ENCODE peak calls at places on chromosomes 2 and 18, in seven cellular contexts. Z is HT1080; C is cardiac fibroblast; J is NCI-H1092 treated with DMSO at 0.1 percent for 48 hours; E is naive thymus-derived CD4-positive, alpha-beta T cell; L is non-pigmented ciliary epithelial cell; Q is WERI-Rb-1. P is an unnamed sample.
A peak's percentile ranks its signal among the peaks of the same experiment; 100 is the strongest.

GRCh38 chr2:175017618-175018414 is 12.6 kb upstream of the CHN1 start:
- DNase-seq in J (no peak), Z (no peak), Q (no peak), E (no peak), L (no peak), C (no peak), P (no peak)

GRCh38 chr2:24855703-24856102 is 62.5 kb downstream of the CENPO start:
- DNase-seq in J (no peak), C (peak; percentile 75), Z (peak; percentile 26), L (peak; percentile 13), E (no peak), Q (no peak), P (peak; percentile 48)

GRCh38 chr2:212580117-212580516 is 41.5 kb upstream of the ERBB4 start:
- DNase-seq in C (no peak), E (no peak), Q (no peak), L (no peak), Z (no peak), J (no peak), P (no peak)

GRCh38 chr18:36247036-36247435 is 50.5 kb upstream of the FHOD3 start:
- DNase-seq in L (no peak), C (no peak), J (no peak), Z (no peak), Q (no peak), E (no peak), P (no peak)

GRCh38 chr2:112626604-112627059 is 19.1 kb upstream of the SLC20A1 start:
- DNase-seq in Q (peak; percentile 57), L (no peak), Z (peak; percentile 88), C (peak; percentile 77), J (peak; percentile 70), E (peak; percentile 66), P (peak; percentile 68)

GRCh38 chr2:14557921-14558320 is 74.6 kb upstream of the LRATD1 start:
- DNase-seq in Q (no peak), C (no peak), J (no peak), L (no peak), Z (no peak), E (no peak), P (no peak)

GRCh38 chr18:78882585-78882984 is 97.0 kb upstream of the SALL3 start:
- DNase-seq in Z (no peak), C (no peak), L (no peak), Q (no peak), E (no peak), J (no peak), P (no peak)

GRCh38 chr18:76495435-76496199 is 575 bp upstream of the ZNF516 start:
- DNase-seq in J (peak; percentile 77), Z (no peak), Q (peak; percentile 59), L (no peak), E (peak; percentile 27), C (peak; percentile 47), P (peak; percentile 44)

GRCh38 chr18:35634376-35634775 is 52.8 kb downstream of the GALNT1 start:
- DNase-seq in E (no peak), J (no peak), L (no peak), Q (no peak), C (no peak), Z (no peak), P (no peak)

GRCh38 chr18:76691800-76692199 is 130.6 kb upstream of the ZNF236 start:
- DNase-seq in Z (no peak), C (no peak), Q (no peak), E (no peak), J (no peak), L (no peak), P (peak; percentile 17)

GRCh38 chr18:62518460-62519375 is 4.1 kb upstream of the ZCCHC2 start:
- DNase-seq in J (no peak), E (no peak), Z (peak; percentile 27), Q (no peak), C (no peak), L (no peak), P (no peak)

GRCh38 chr2:170747921-170748320 is 22.3 kb upstream of the ERICH2 start:
- DNase-seq in C (peak; percentile 11), J (no peak), E (no peak), Q (no peak), L (peak; percentile 61), Z (peak; percentile 82), P (peak; percentile 93)

GRCh38 chr2:15939556-15939853 is 845 bp upstream of the MYCN start:
- DNase-seq in E (peak; percentile 27), L (no peak), C (no peak), Q (no peak), J (no peak), Z (peak; percentile 30), P (peak; percentile 51)

GRCh38 chr2:96859338-96859649 is 1.5 kb upstream of the ANKRD39 start:
- DNase-seq in Z (no peak), E (no peak), J (no peak), C (no peak), L (no peak), Q (no peak), P (no peak)

GRCh38 chr2:46170011-46170410 is 127.2 kb upstream of the EPAS1 start:
- DNase-seq in C (no peak), J (no peak), L (no peak), Q (no peak), E (no peak), Z (no peak), P (no peak)

GRCh38 chr18:37242091-37242490 is 323.5 kb downstream of the CELF4 start:
- DNase-seq in L (no peak), C (no peak), Q (no peak), Z (no peak), J (no peak), E (no peak), P (no peak)

GRCh38 chr2:209771474-209772292 is at the start of gene UNC80:
- DNase-seq in Q (peak; percentile 68), L (peak; percentile 14), E (no peak), J (peak; percentile 62), Z (peak; percentile 56), C (peak; percentile 72), P (peak; percentile 69)

GRCh38 chr18:12597775-12598174 is 60.1 kb downstream of the SPIRE1 start:
- DNase-seq in J (no peak), Z (peak; percentile 83), C (peak; percentile 84), Q (no peak), E (no peak), L (peak; percentile 88), P (peak; percentile 94)

GRCh38 chr18:46236156-46236555 is 132.0 kb downstream of the HAUS1 start:
- DNase-seq in J (no peak), Z (no peak), C (no peak), Q (no peak), L (no peak), E (no peak), P (no peak)

GRCh38 chr2:158845869-158846268 is 50.8 kb downstream of the DAPL1 start:
- DNase-seq in C (peak; percentile 43), L (no peak), J (peak; percentile 60), Z (no peak), E (no peak), Q (no peak), P (peak; percentile 4)

GRCh38 chr18:23487738-23488625 is 15.3 kb upstream of the RMC1 start:
- DNase-seq in Q (no peak), L (no peak), E (peak; percentile 43), Z (no peak), C (peak; percentile 26), J (no peak), P (peak; percentile 45)

GRCh38 chr2:239110595-239111048 is 262.7 kb downstream of the TWIST2 start:
- DNase-seq in E (no peak), L (no peak), Z (no peak), Q (no peak), J (no peak), C (no peak), P (no peak)

GRCh38 chr2:217751192-217751591 is 251.6 kb downstream of the TNS1 start:
- DNase-seq in L (no peak), Q (no peak), J (no peak), E (no peak), Z (no peak), C (no peak), P (no peak)

P was measured in iris pigment epithelial cell.